ENCODE peak calls at places on chromosomes 6 and 20, in seven cellular contexts. Z is fibroblast of lung, P is islet precursor cell, V is ELF-1, M is trophoblast cell, O is smooth muscle cell of the brain vasculature, H is dorsolateral prefrontal cortex. I is an unnamed sample.

GRCh38 chr20:64232794-64233193 is 22.8 kb upstream of the PCMTD2 start:
- DNase-seq in Z (no peak), M (no peak), P (no peak), H (no peak), V (no peak), O (no peak), I (no peak)

GRCh38 chr6:27143474-27144026 is 104.0 kb upstream of the PRSS16 start:
- DNase-seq in H (no peak), O (no peak), P (no peak), V (no peak), Z (no peak), M (no peak), I (no peak)

GRCh38 chr20:37390891-37391525 is 45.1 kb downstream of the SRC start:
- DNase-seq in O (no peak), V (no peak), H (no peak), P (peak), M (no peak), Z (no peak), I (no peak)

GRCh38 chr20:42118409-42119125 is 500.4 kb upstream of the CHD6 start:
- DNase-seq in O (no peak), Z (no peak), P (no peak), V (peak), H (no peak), M (no peak), I (no peak)

GRCh38 chr20:10861086-10861485 is 187.3 kb upstream of the JAG1 start:
- DNase-seq in Z (peak), H (no peak), M (no peak), O (no peak), V (no peak), P (no peak), I (no peak)

GRCh38 chr6:114342086-114342825 is 567 bp downstream of the HS3ST5 start:
- DNase-seq in H (peak), M (peak), Z (peak), O (no peak), P (peak), V (peak), I (no peak)

GRCh38 chr20:33647603-33648395 is 14.3 kb upstream of the C20orf144 start:
- DNase-seq in P (no peak), H (no peak), V (no peak), O (peak), M (no peak), Z (peak), I (no peak)

GRCh38 chr6:79640146-79641111 is 9.3 kb downstream of the SH3BGRL2 start:
- DNase-seq in M (no peak), P (no peak), V (no peak), H (no peak), O (no peak), Z (no peak), I (no peak)

GRCh38 chr20:33568378-33569289 is 78.7 kb downstream of the CBFA2T2 start:
- DNase-seq in O (no peak), P (peak), V (peak), M (no peak), Z (no peak), H (peak), I (no peak)

GRCh38 chr20:1965520-1966278 is 28.2 kb downstream of the PDYN start:
- DNase-seq in Z (peak), V (peak), P (peak), M (peak), H (peak), O (peak), I (peak)

GRCh38 chr6:106908386-106908840 is 66.1 kb downstream of the CD24 start:
- DNase-seq in P (peak), Z (no peak), M (no peak), O (no peak), H (no peak), V (peak), I (no peak)

GRCh38 chr6:83092756-83093399 is 25.4 kb downstream of the DOP1A start:
- DNase-seq in P (no peak), H (no peak), Z (peak), V (no peak), O (no peak), M (no peak), I (no peak)

GRCh38 chr6:18400831-18401446 is 13.8 kb downstream of the RNF144B start:
- DNase-seq in Z (peak), P (no peak), O (no peak), H (no peak), V (no peak), M (no peak), I (no peak)

GRCh38 chr20:15482525-15482924 is 1090.7 kb downstream of the KIF16B start:
- DNase-seq in P (no peak), M (peak), Z (no peak), H (no peak), O (no peak), V (no peak), I (no peak)

GRCh38 chr6:130615816-130616215 is 211.4 kb upstream of the SMLR1 start:
- DNase-seq in O (no peak), M (no peak), H (no peak), V (no peak), Z (no peak), P (no peak), I (no peak)

GRCh38 chr6:47419621-47420020 is 58.0 kb upstream of the CD2AP start:
- DNase-seq in O (no peak), V (no peak), Z (peak), P (no peak), M (no peak), H (no peak), I (no peak)

GRCh38 chr6:39451831-39452230 is 129.3 kb upstream of the KCNK16 start:
- DNase-seq in P (no peak), Z (no peak), O (no peak), H (no peak), V (peak), M (peak), I (no peak)

GRCh38 chr6:37657117-37657886 is 40.4 kb downstream of the MDGA1 start:
- DNase-seq in V (no peak), O (no peak), M (no peak), H (no peak), Z (peak), P (no peak), I (no peak)

GRCh38 chr20:24598346-24598745 is 128.9 kb downstream of the SYNDIG1 start:
- DNase-seq in H (no peak), V (no peak), O (no peak), P (peak), Z (no peak), M (no peak), I (no peak)

I was measured in G401.